ENCODE peak calls at places on chromosomes 11 and 22, in nine cellular contexts. D is upper lobe of right lung, Z is A549, K is IMR-90, U is heart left ventricle, T is brain microvascular endothelial cell, M is tibial artery, Y is spleen, X is neural progenitor cell. O is an unnamed sample.
A peak's percentile ranks its signal among the peaks of the same experiment; 100 is the strongest.

GRCh38 chr11:14891143-14892035 is 642 bp downstream of the CYP2R1 start:
- DNase-seq in Y (peak; percentile 96), T (peak; percentile 71), X (peak; percentile 95), U (peak; percentile 88), Z (peak; percentile 75), K (peak; percentile 82), M (peak; percentile 91), D (peak; percentile 95), O (peak; percentile 92)

GRCh38 chr11:120096756-120097191 is 41.1 kb downstream of the TRIM29 start:
- DNase-seq in T (no peak), K (no peak), D (peak; percentile 13), Z (no peak), M (no peak), U (no peak), Y (no peak), X (peak; percentile 69), O (no peak)

GRCh38 chr11:69499946-69500284 is 18.5 kb downstream of the LINC01488 start:
- DNase-seq in T (no peak), Y (peak; percentile 57), X (no peak), K (no peak), U (no peak), M (no peak), D (peak; percentile 49), Z (no peak), O (no peak)

GRCh38 chr11:120994460-120994859 is 29.4 kb upstream of the TBCEL start:
- DNase-seq in T (no peak), X (no peak), K (no peak), U (no peak), M (no peak), Y (no peak), Z (no peak), D (no peak), O (no peak)

GRCh38 chr22:38718414-38718813 is 12.7 kb downstream of the GTPBP1 start:
- DNase-seq in D (peak; percentile 77), Z (peak; percentile 84), X (peak; percentile 41), U (no peak), Y (no peak), T (peak; percentile 72), K (peak; percentile 81), M (peak; percentile 85), O (peak; percentile 84)

GRCh38 chr11:4636136-4636535 is 1.1 kb upstream of the OR51D1 start:
- DNase-seq in X (no peak), U (no peak), K (no peak), Z (no peak), T (no peak), M (no peak), Y (no peak), D (no peak), O (no peak)

GRCh38 chr11:12862761-12863469 is 146.2 kb upstream of the RASSF10 start:
- DNase-seq in X (peak; percentile 96), Y (no peak), D (no peak), T (peak; percentile 78), U (peak; percentile 20), Z (no peak), K (peak; percentile 85), M (no peak), O (no peak)

GRCh38 chr11:67371549-67372231 is 1.7 kb downstream of the CLCF1 start:
- DNase-seq in T (peak; percentile 43), Y (peak; percentile 83), U (no peak), Z (peak; percentile 72), X (peak; percentile 64), M (peak; percentile 82), D (peak; percentile 77), K (peak; percentile 52), O (peak; percentile 57)

GRCh38 chr22:45036154-45036553 is 26.3 kb upstream of the PHF21B start:
- DNase-seq in M (no peak), D (no peak), Z (no peak), X (no peak), Y (no peak), T (no peak), K (peak; percentile 16), U (no peak), O (no peak)

GRCh38 chr22:24894220-24894975 is 52.1 kb downstream of the LHFPL7 start:
- DNase-seq in Z (peak; percentile 85), T (peak; percentile 95), M (peak; percentile 97), D (peak; percentile 90), U (peak; percentile 82), X (no peak), K (peak; percentile 68), Y (no peak), O (peak; percentile 93)

GRCh38 chr11:72233773-72234513 is 9.4 kb downstream of the INPPL1 start:
- DNase-seq in K (no peak), X (no peak), D (peak; percentile 29), M (peak; percentile 48), Y (peak; percentile 53), T (no peak), Z (no peak), U (no peak), O (no peak)

GRCh38 chr11:85740464-85741400 is 54.7 kb upstream of the CCDC89 start:
- DNase-seq in Y (no peak), U (no peak), M (no peak), K (no peak), X (peak; percentile 43), T (no peak), D (no peak), Z (no peak), O (no peak)

GRCh38 chr22:28813772-28814518 is 13.6 kb upstream of the XBP1 start:
- DNase-seq in D (peak; percentile 71), T (no peak), U (peak; percentile 25), M (peak; percentile 69), Z (no peak), X (no peak), K (no peak), Y (peak; percentile 38), O (peak; percentile 75)

GRCh38 chr22:27112273-27112672 is 454.9 kb downstream of the MIAT start:
- DNase-seq in X (no peak), Z (no peak), Y (no peak), T (no peak), K (no peak), D (no peak), M (peak; percentile 0), U (no peak), O (no peak)
- H3K27ac ChIP-seq in X (no peak overlapping the region), Z (peak overlapping the region; percentile 94), Y (no peak overlapping the region), T (peak overlapping the region; percentile 94), K (no peak overlapping the region), D (no peak overlapping the region), M (peak overlapping the region; percentile 53), U (peak overlapping the region; percentile 62), O (no peak overlapping the region)

DNA sequence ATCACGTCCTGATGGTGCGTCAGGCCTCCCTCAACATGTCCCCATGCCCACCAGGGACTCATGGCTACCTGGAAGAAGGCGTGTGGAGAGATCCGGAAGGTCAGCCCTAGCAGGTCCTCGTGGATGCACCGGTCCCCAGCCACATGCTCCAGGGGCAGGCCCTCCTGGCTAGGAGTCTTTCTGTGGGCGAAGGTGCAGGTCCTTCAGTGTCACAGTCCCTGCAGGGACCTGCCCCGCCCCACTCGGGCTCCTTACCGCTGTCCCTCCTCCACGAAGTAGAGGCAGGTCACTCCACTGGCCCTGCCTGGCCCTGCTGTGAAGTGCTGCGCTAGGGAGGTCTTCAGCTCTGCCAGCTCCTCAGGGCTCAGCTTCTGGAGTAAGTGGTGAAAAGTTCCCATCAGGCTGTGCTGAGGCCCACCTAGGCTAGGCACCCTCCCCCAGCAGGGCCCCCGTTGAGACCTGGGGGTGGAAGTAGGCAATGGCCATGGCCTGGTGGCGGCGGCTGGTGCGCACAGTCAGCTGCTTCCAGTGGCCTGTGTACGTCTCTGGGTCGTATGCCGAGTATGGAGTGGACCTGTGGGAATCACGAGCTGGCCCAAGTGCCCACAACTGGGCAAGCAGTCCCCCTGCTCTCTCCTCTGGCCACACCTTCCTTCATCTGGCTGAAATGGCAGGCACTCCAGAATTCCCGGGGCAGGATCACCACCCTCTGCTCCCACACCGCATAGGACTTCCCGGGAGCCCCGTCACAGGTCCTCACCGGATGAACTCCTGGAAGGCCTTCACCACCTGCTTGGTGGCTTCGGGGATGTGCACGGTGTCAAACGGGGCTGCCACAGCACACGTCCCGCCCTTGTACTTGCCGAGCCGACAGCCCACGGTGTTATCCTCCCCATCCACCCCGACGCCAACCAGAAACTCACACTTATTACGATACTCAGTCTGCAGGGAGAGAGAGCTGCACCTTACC is 1.1 kb upstream of the RANBP1 start:
- DNase-seq in Z (no peak), Y (peak; percentile 79), X (no peak), T (no peak), K (no peak), D (no peak), U (no peak), M (no peak), O (no peak)
- H3K4me3 ChIP-seq in Z (no peak overlapping the region), Y (no peak overlapping the region), X (no peak overlapping the region), T (no peak overlapping the region), K (no peak overlapping the region), D (no peak overlapping the region), U (no peak overlapping the region), M (no peak overlapping the region), O (no peak overlapping the region)

GRCh38 chr22:43878831-43879550 is 12.8 kb downstream of the PNPLA5 start:
- DNase-seq in X (no peak), Z (no peak), U (no peak), M (no peak), Y (peak; percentile 49), T (no peak), D (peak; percentile 36), K (no peak), O (no peak)

GRCh38 chr22:43880743-43881055 is 11.1 kb downstream of the PNPLA5 start:
- DNase-seq in D (peak; percentile 55), U (no peak), T (no peak), K (no peak), M (no peak), X (no peak), Z (no peak), Y (peak; percentile 61), O (no peak)

GRCh38 chr22:43879901-43880742 is 11.7 kb downstream of the PNPLA5 start:
- DNase-seq in M (no peak), Z (no peak), U (no peak), Y (peak; percentile 24), K (no peak), X (no peak), T (no peak), D (peak; percentile 43), O (no peak)

GRCh38 chr22:43876866-43877509 is 14.7 kb upstream of the SULT4A1 start:
- DNase-seq in D (peak; percentile 22), U (no peak), Y (peak; percentile 54), Z (no peak), M (no peak), X (no peak), T (no peak), K (no peak), O (no peak)

DNA sequence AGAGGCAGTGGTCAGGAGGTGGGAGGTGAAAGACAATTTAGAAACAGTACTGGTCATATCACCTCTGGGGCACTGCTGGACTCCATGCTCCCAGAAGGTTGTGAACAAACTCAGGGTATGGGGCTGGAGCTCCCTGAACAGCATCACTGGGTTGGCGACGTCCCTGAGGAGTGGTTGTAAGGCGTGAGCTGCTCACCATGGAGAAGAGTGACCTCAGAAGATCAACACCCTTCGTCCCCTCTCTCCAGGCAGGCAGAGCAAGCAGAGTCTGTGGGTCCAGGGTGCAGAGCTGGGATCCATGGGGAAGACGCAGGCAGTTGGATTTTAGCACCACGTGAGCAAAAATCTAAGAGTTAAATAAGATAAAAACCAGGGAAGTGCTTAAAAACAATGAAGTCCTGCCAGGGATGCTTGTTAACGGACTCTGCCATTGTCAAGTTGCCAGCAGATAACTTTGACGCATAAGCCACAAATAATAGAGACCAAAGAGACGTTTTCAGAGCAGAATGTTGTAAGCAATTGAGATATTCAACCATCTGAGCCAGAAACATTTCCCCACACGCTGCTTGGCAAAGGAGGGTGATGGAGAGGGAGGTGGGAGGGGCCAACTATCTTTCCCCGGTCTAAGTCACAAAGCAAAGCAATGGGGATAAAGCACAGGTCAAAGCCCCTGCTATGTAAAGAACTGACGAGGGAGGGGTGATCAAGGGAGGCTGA is 13.6 kb downstream of the PNPLA5 start:
- DNase-seq in U (no peak), D (peak; percentile 30), M (no peak), Y (peak; percentile 27), T (no peak), Z (no peak), X (no peak), K (peak; percentile 21), O (no peak)
- H3K27ac ChIP-seq in U (no peak overlapping the region), D (no peak overlapping the region), M (no peak overlapping the region), Y (no peak overlapping the region), T (no peak overlapping the region), Z (no peak overlapping the region), X (no peak overlapping the region), K (no peak overlapping the region), O (no peak overlapping the region)

GRCh38 chr11:5809122-5809519 is 397 bp downstream of the OR52N2 start:
- DNase-seq in U (no peak), X (no peak), D (no peak), K (no peak), T (no peak), Y (no peak), M (no peak), Z (no peak), O (no peak)
- H3K4me3 ChIP-seq in U (peak overlapping the region; percentile 55), X (peak overlapping the region; percentile 60), D (peak overlapping the region; percentile 48), K (peak overlapping the region; percentile 45), T (peak overlapping the region; percentile 52), Y (peak overlapping the region; percentile 50), M (peak overlapping the region; percentile 35), Z (peak overlapping the region; percentile 45), O (peak overlapping the region; percentile 39)

O was measured in colonic mucosa.